ENCODE peak calls at places on chromosomes 7 and 10, in seven cellular contexts. Z is hepatocyte, U is keratinocyte, N is HCT116, J is sigmoid colon, K is A549, E is AG04450. G is an unnamed sample.

GRCh38 chr10:27723436-27723835 is 22.2 kb downstream of the MKX start:
- DNase-seq in Z (no peak), U (no peak), N (no peak), J (no peak), K (no peak), E (no peak), G (peak)

GRCh38 chr10:131207584-131208532 is 103.7 kb downstream of the TCERG1L start:
- DNase-seq in Z (no peak), U (no peak), N (no peak), J (no peak), K (no peak), E (no peak), G (no peak)

GRCh38 chr10:113113241-113113640 is 163.2 kb downstream of the TCF7L2 start:
- DNase-seq in Z (no peak), U (no peak), N (no peak), J (no peak), K (no peak), E (no peak), G (no peak)

GRCh38 chr10:80195046-80195574 is 10.2 kb downstream of the ANXA11 start:
- DNase-seq in Z (no peak), U (no peak), N (no peak), J (no peak), K (no peak), E (no peak), G (no peak)

GRCh38 chr10:78815702-78816334 is 252.9 kb upstream of the ZMIZ1 start:
- DNase-seq in Z (no peak), U (no peak), N (no peak), J (no peak), K (peak), E (no peak), G (no peak)

GRCh38 chr7:112989531-112989930 is 97.1 kb downstream of the GPR85 start:
- DNase-seq in Z (no peak), U (no peak), N (no peak), J (no peak), K (no peak), E (no peak), G (no peak)

GRCh38 chr7:78530351-78530750 is 731.8 kb downstream of the PHTF2 start:
- DNase-seq in Z (no peak), U (no peak), N (no peak), J (no peak), K (peak), E (peak), G (peak)

GRCh38 chr10:78211476-78212110 is 177.9 kb downstream of the RPS24 start:
- DNase-seq in Z (peak), U (no peak), N (peak), J (no peak), K (peak), E (peak), G (peak)

GRCh38 chr7:104982773-104983619 is 31.0 kb upstream of the KMT2E start:
- DNase-seq in Z (no peak), U (no peak), N (no peak), J (no peak), K (no peak), E (no peak), G (no peak)

GRCh38 chr10:105370697-105371096 is 729.6 kb downstream of the SORCS3 start:
- DNase-seq in Z (no peak), U (no peak), N (no peak), J (no peak), K (no peak), E (no peak), G (no peak)

GRCh38 chr7:43737467-43738127 is 8.3 kb upstream of the COA1 start:
- DNase-seq in Z (no peak), U (no peak), N (no peak), J (no peak), K (no peak), E (no peak), G (no peak)

GRCh38 chr7:107170051-107170661 is 1.4 kb downstream of the HBP1 start:
- DNase-seq in Z (no peak), U (no peak), N (no peak), J (no peak), K (no peak), E (no peak), G (no peak)
- TF ChIP-seq CTCF in Z (no peak), U (no peak), N (no peak), J (no peak), K (no peak), E (no peak), G (no peak)

GRCh38 chr7:25994433-25994988 is 157.5 kb upstream of the NFE2L3 start:
- DNase-seq in Z (no peak), U (no peak), N (no peak), J (no peak), K (no peak), E (no peak), G (no peak)

GRCh38 chr7:26001662-26002244 is 150.2 kb upstream of the NFE2L3 start:
- DNase-seq in Z (peak), U (no peak), N (no peak), J (no peak), K (no peak), E (no peak), G (no peak)

GRCh38 chr7:25998499-25998898 is 153.5 kb upstream of the NFE2L3 start:
- DNase-seq in Z (no peak), U (no peak), N (no peak), J (no peak), K (no peak), E (no peak), G (no peak)

GRCh38 chr7:25995216-25995615 is 156.8 kb upstream of the NFE2L3 start:
- DNase-seq in Z (no peak), U (no peak), N (no peak), J (no peak), K (no peak), E (no peak), G (no peak)

DNA sequence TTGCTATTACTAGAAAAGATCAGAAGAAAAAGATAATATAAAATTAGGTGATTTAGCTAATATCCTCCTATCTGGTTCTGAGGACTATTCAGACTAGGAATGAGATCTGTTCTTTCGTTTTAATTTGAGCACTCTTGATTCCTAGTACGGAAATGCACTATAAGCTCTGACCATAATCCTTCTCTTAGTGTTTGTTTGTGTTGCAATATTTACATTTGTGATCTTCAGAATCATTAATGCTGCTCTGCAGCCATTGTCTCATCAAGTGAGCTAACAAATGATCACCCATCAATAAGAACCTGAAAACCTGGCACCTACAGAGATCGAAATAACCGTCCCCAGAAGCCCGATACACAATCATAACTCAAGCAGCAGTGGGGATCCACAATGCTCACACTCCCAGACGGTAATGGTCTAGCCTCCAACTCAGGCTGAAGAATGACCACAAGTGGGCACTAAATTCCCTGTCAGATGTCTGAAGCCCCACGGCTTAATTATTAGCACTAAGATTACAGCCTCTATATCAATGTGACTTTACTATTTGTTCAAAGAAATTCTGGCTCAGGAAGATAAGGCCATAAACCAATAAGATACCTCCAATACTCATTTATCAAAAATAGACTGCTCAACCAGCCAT is 156.0 kb upstream of the NFE2L3 start:
- DNase-seq in Z (peak), U (no peak), N (peak), J (no peak), K (peak), E (no peak), G (no peak)
- TF ChIP-seq CTCF in Z (peak), U (no peak), N (peak), J (no peak), K (no peak), E (no peak), G (no peak)

GRCh38 chr7:51226042-51226755 is 90.4 kb downstream of the COBL start:
- DNase-seq in Z (peak), U (peak), N (no peak), J (no peak), K (no peak), E (no peak), G (no peak)

GRCh38 chr7:51223505-51223904 is 93.1 kb downstream of the COBL start:
- DNase-seq in Z (no peak), U (no peak), N (no peak), J (peak), K (no peak), E (no peak), G (no peak)

GRCh38 chr7:51222916-51223315 is 93.7 kb downstream of the COBL start:
- DNase-seq in Z (no peak), U (no peak), N (no peak), J (peak), K (no peak), E (no peak), G (no peak)

GRCh38 chr7:51226916-51227535 is 89.6 kb downstream of the COBL start:
- DNase-seq in Z (no peak), U (no peak), N (no peak), J (no peak), K (no peak), E (no peak), G (no peak)

GRCh38 chr7:51224811-51225581 is 91.6 kb downstream of the COBL start:
- DNase-seq in Z (peak), U (peak), N (peak), J (peak), K (peak), E (no peak), G (no peak)
- TF ChIP-seq CTCF in Z (peak), U (peak), N (peak), J (peak), K (peak), E (no peak), G (no peak)

DNA sequence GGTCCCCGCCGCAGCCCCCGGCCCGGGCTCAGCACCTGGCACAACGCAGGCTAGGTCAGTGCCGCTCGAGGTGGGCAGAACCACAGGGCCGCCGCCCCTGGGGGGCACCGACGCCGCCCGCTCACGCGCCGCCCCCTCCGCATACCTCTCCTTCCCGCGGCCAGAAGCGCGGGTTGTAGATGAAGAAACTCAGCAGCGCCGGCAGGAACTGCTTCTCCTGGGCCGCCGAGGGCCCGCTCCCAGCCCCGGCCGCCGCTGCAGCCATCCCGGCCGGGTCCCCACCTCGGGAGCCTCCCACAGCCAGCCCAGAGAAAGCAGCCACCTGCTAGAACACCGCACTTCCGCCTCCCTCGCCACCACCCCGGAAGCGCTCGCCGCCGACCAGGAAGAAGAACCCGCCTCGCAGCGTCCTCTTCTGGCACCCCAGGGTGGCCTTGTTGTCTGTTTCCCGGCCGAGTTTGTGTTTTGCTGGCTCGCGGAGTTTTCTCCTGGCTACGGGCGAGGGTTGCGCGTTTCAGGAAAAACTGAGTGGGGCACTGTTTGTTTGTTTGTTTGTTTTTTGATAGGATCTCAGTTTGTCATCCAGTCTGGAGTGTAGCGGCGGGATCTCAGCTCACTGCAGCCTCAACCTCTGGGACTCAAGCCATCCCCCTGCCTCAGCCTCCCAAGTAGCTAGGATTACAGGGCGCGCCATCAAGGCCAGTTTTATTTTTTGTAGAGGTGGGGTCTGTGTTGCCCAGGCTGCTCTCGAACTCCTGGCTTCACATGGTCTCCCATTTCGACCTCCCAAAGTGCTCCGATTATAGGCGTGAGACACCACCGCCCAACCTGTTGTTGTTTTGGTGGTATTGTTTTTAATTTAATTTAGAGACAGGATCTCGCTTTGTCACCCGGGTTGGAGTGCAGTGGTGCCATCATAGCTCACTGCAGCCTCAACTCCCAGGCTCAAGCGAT is 17.7 kb downstream of the OCM2 start:
- DNase-seq in Z (peak), U (no peak), N (peak), J (peak), K (peak), E (peak), G (peak)
- TF ChIP-seq CTCF in Z (peak), U (peak), N (peak), J (no peak), K (peak), E (peak), G (peak)

GRCh38 chr10:102608487-102608886 is 35.8 kb upstream of the TRIM8 start:
- DNase-seq in Z (no peak), U (no peak), N (no peak), J (no peak), K (no peak), E (no peak), G (no peak)
- TF ChIP-seq CTCF in Z (no peak), U (no peak), N (no peak), J (no peak), K (no peak), E (no peak), G (peak)

DNA sequence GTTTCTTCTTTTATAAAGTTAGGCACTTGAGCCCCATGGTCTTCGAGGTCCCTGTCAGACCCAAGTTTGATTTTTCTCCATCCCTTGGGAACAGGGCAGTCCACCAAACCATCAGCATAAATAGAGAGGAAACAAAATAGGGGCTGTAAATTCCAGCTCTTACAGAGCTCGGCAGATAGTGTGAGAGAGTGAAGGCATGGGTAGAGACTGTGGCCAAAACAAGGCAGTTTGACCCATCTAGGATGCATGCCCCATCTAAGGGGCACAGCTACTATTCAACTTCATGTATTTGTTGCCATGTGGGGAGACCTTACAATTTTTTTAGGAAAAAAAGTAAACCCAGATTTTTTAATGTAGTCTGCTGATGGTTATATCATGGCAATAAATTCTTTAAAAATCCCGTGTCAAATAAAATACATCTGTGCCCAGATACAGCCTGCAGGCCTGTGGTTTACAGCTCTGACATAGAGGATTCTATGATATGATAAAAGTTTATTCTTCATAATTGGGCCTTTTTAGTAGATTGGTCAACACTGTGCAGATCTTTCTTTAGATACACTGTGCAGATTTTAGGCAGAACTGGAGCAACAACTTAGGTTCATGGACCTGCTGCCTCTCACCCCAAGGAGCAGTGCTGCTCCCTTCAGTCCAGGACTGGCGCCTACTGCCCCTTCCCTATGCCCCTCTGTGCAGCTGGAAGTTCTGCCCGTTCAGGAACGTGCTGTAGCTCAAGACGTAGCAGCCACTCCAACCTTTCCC is 5.3 kb downstream of the PPP1R3C start:
- DNase-seq in Z (no peak), U (no peak), N (no peak), J (no peak), K (no peak), E (no peak), G (no peak)
- TF ChIP-seq CTCF in Z (no peak), U (no peak), N (no peak), J (no peak), K (no peak), E (no peak), G (peak)

DNA sequence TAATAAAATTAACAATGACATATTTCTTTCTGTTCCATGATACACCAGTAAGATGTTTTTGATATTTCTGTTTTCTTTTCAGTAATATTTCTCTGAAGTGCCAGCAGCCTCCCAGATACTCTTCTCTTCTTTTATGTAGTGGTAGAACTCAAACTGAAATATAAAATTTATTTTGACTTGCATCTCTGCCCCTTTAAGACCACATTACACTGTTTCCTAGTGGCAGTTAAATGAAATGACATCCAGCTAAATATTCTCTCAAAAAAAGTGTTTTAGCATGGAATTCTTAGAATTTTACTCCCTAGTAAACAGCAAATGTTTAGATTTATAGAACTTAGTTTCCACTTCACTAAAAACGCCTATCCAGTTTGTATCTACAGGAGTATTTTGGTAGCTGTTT is 237.2 kb upstream of the MTPN start:
- DNase-seq in Z (no peak), U (no peak), N (peak), J (no peak), K (peak), E (no peak), G (no peak)
- TF ChIP-seq CTCF in Z (no peak), U (no peak), N (peak), J (no peak), K (no peak), E (peak), G (peak)

DNA sequence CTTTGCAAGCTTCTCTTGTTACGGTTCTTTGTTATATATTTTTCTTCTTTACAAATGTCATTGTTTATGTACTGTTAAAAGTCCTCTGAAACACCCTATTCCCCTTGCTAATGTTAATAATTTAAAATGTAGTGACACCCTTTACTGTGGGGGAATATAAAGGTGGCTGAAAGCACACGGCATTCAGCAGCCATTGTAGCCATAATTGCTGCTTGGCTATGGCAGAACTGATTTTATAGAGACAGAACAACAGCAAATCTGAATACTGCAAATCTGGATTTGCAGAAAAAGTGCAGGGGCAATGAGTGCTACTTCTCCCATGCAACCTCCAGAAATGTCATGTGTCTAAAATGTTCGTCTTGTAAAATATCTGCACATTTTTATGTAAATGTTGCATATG is 3.7 kb upstream of the WASL start:
- DNase-seq in Z (no peak), U (no peak), N (no peak), J (no peak), K (no peak), E (no peak), G (no peak)
- TF ChIP-seq CTCF in Z (no peak), U (no peak), N (no peak), J (no peak), K (no peak), E (no peak), G (no peak)

GRCh38 chr10:74826142-74827044 is at the start of gene KAT6B:
- DNase-seq in Z (peak), U (peak), N (peak), J (peak), K (peak), E (peak), G (peak)
- TF ChIP-seq CTCF in Z (peak), U (no peak), N (peak), J (no peak), K (peak), E (peak), G (peak)